ENCODE peak calls at places on chromosomes 13 and 19, in ten cellular contexts. A, P, T, C, N, W, O, F, G and L are unnamed samples.

GRCh38 chr13:100131863-100132574 is 43.1 kb downstream of the PCCA start:
- DNase-seq in A (no peak), P (no peak), T (no peak), C (no peak), N (no peak), W (no peak), O (no peak), F (peak; percentile 70), G (peak; percentile 67), L (no peak)

GRCh38 chr19:35596366-35596999 is 10.5 kb downstream of the PMIS2 start:
- DNase-seq in A (no peak), P (no peak), T (no peak), C (no peak), N (no peak), W (no peak), O (no peak), F (no peak), G (peak; percentile 43), L (no peak)

GRCh38 chr13:51862965-51863364 is 1.2 kb downstream of the CCDC70 start:
- DNase-seq in A (no peak), P (no peak), T (no peak), C (no peak), N (no peak), W (no peak), O (no peak), F (no peak), G (no peak), L (no peak)

GRCh38 chr13:112877496-112877895 is 91.5 kb upstream of the MCF2L start:
- DNase-seq in A (peak; percentile 63), P (no peak), T (no peak), C (no peak), N (no peak), W (no peak), O (no peak), F (no peak), G (no peak), L (no peak)

GRCh38 chr13:76968041-76968440 is 19.7 kb downstream of the ACOD1 start:
- DNase-seq in A (no peak), P (no peak), T (no peak), C (no peak), N (no peak), W (no peak), O (no peak), F (no peak), G (no peak), L (no peak)

GRCh38 chr19:2497186-2497585 is 21.3 kb downstream of the GADD45B start:
- DNase-seq in A (no peak), P (no peak), T (no peak), C (no peak), N (no peak), W (no peak), O (no peak), F (no peak), G (no peak), L (no peak)

GRCh38 chr19:1873524-1874473 is 10.4 kb upstream of the KLF16 start:
- DNase-seq in A (no peak), P (no peak), T (no peak), C (no peak), N (no peak), W (no peak), O (no peak), F (no peak), G (no peak), L (no peak)

GRCh38 chr19:2426661-2427322 is 594 bp downstream of the TIMM13 start:
- DNase-seq in A (no peak), P (no peak), T (no peak), C (no peak), N (peak; percentile 17), W (no peak), O (no peak), F (no peak), G (peak; percentile 59), L (no peak)

GRCh38 chr19:45090598-45090997 is 2.4 kb upstream of the PPP1R37 start:
- DNase-seq in A (no peak), P (no peak), T (no peak), C (no peak), N (no peak), W (no peak), O (no peak), F (no peak), G (no peak), L (no peak)

GRCh38 chr19:44745887-44746600 is 2.5 kb upstream of the BCL3 start:
- DNase-seq in A (no peak), P (no peak), T (no peak), C (no peak), N (no peak), W (no peak), O (no peak), F (no peak), G (no peak), L (no peak)

GRCh38 chr19:5204212-5204611 is 136.4 kb downstream of the PTPRS start:
- DNase-seq in A (no peak), P (no peak), T (no peak), C (no peak), N (no peak), W (no peak), O (no peak), F (no peak), G (no peak), L (no peak)

GRCh38 chr13:100290165-100290801 is 201.4 kb downstream of the PCCA start:
- DNase-seq in A (no peak), P (no peak), T (no peak), C (no peak), N (no peak), W (no peak), O (no peak), F (no peak), G (no peak), L (no peak)

GRCh38 chr19:5480427-5480836 is 25.2 kb downstream of the ZNRF4 start:
- DNase-seq in A (no peak), P (peak; percentile 13), T (no peak), C (no peak), N (peak; percentile 2), W (no peak), O (no peak), F (no peak), G (peak; percentile 61), L (no peak)

GRCh38 chr19:8638078-8638619 is 7.7 kb downstream of the NFILZ start:
- DNase-seq in A (peak; percentile 85), P (no peak), T (no peak), C (no peak), N (no peak), W (no peak), O (peak; percentile 32), F (no peak), G (peak; percentile 21), L (no peak)